ENCODE peak calls at places on chromosomes 2 and 18, in nine cellular contexts. T is cardiac muscle cell, C is AG10803, E is lower lobe of right lung, X is GM06990, V is DMS 273 treated with DMSO at 0.1 percent for 48 hours, W is left ventricle myocardium inferior, J is B cell, G is dermis blood vessel endothelial cell. A is an unnamed sample.

GRCh38 chr2:146927080-146927714 is 917.6 kb upstream of the ACVR2A start:
- DNase-seq in G (peak; percentile 72), W (no peak), E (peak; percentile 43), C (peak; percentile 82), X (no peak), J (no peak), T (peak; percentile 90), V (no peak), A (no peak)

GRCh38 chr2:29810956-29811355 is 110.4 kb downstream of the ALK start:
- DNase-seq in C (no peak), E (no peak), T (no peak), V (no peak), G (no peak), W (no peak), X (no peak), J (no peak), A (no peak)

GRCh38 chr2:32805104-32806095 is 141.4 kb upstream of the LTBP1 start:
- DNase-seq in W (no peak), E (no peak), X (no peak), J (no peak), T (no peak), C (no peak), G (peak; percentile 77), V (no peak), A (no peak)

GRCh38 chr2:63581266-63581961 is 6.9 kb downstream of the WDPCP start:
- DNase-seq in W (peak; percentile 20), J (no peak), C (peak; percentile 70), E (no peak), X (no peak), G (no peak), T (peak; percentile 77), V (peak; percentile 19), A (no peak)

GRCh38 chr2:36561223-36561944 is 36.6 kb downstream of the FEZ2 start:
- DNase-seq in W (no peak), C (peak; percentile 89), V (no peak), T (peak; percentile 89), J (no peak), X (no peak), G (peak; percentile 97), E (no peak), A (no peak)

GRCh38 chr18:58552057-58552461 is 76.8 kb downstream of the ALPK2 start:
- DNase-seq in W (no peak), C (no peak), V (no peak), X (peak; percentile 66), T (no peak), J (peak; percentile 50), E (no peak), G (no peak), A (no peak)

GRCh38 chr2:178324072-178324471 is 126.9 kb downstream of the PRKRA start:
- DNase-seq in G (no peak), J (no peak), T (peak; percentile 23), W (no peak), V (no peak), C (no peak), E (peak; percentile 64), X (no peak), A (no peak)

GRCh38 chr2:32553829-32554432 is 73.9 kb upstream of the TTC27 start:
- DNase-seq in E (no peak), C (peak; percentile 54), V (no peak), G (peak; percentile 74), J (peak; percentile 33), W (no peak), T (peak; percentile 73), X (no peak), A (peak; percentile 11)

GRCh38 chr2:102241616-102242260 is 54.9 kb downstream of the IL1RL2 start:
- DNase-seq in E (no peak), X (no peak), V (no peak), T (peak; percentile 50), C (no peak), J (no peak), W (no peak), G (no peak), A (no peak)

GRCh38 chr2:29921560-29921915 is at the start of gene ALK:
- DNase-seq in W (peak; percentile 89), X (peak; percentile 72), V (peak; percentile 88), E (peak; percentile 89), C (peak; percentile 69), G (peak; percentile 72), J (peak; percentile 60), T (peak; percentile 85), A (peak; percentile 92)

GRCh38 chr2:188000189-188000588 is 291.5 kb upstream of the GULP1 start:
- DNase-seq in V (no peak), T (no peak), J (no peak), E (no peak), C (no peak), X (no peak), W (no peak), G (no peak), A (no peak)

GRCh38 chr18:5998907-5999306 is 103.6 kb upstream of the TMEM200C start:
- DNase-seq in T (no peak), G (no peak), C (no peak), J (no peak), E (no peak), X (no peak), W (no peak), V (no peak), A (no peak)

GRCh38 chr2:110101911-110102774 is 13.5 kb downstream of the MALL start:
- DNase-seq in E (no peak), W (no peak), J (no peak), X (no peak), G (peak; percentile 46), V (no peak), C (peak; percentile 42), T (no peak), A (no peak)

GRCh38 chr2:179335732-179336131 is 71.1 kb upstream of the SESTD1 start:
- DNase-seq in J (no peak), W (no peak), X (no peak), V (no peak), E (no peak), G (no peak), C (peak; percentile 37), T (no peak), A (no peak)

GRCh38 chr2:80105020-80105419 is 199.5 kb downstream of the LRRTM1 start:
- DNase-seq in T (no peak), G (no peak), X (no peak), E (no peak), W (no peak), J (no peak), V (no peak), C (peak; percentile 56), A (no peak)

A was measured in NCI-H2171.